ENCODE peak calls at places on chromosomes 1 and 21, in ten cellular contexts. O is progenitor cell of endocrine pancreas, Y is T-helper 1 cell, F is mucosa of gallbladder, C is AG08396, H is head of caudate nucleus, M is HCT116, D is A673, K is HTR-8/SVneo, S is SK-N-DZ. Q is an unnamed sample.

GRCh38 chr1:61043010-61043820 is 39.1 kb upstream of the NFIA start:
- DNase-seq in O (peak), Y (peak), F (peak), C (peak), H (peak), M (peak), D (peak), K (peak), S (no peak), Q (peak)

GRCh38 chr1:149849246-149849946 is 50.0 kb upstream of the BOLA1 start:
- DNase-seq in O (no peak), Y (no peak), F (no peak), C (no peak), H (no peak), M (no peak), D (peak), K (no peak), S (peak), Q (no peak)

GRCh38 chr1:118223426-118223825 is 38.4 kb upstream of the SPAG17 start:
- DNase-seq in O (peak), Y (no peak), F (no peak), C (peak), H (no peak), M (no peak), D (peak), K (no peak), S (no peak), Q (no peak)

GRCh38 chr1:29390075-29390474 is 153.8 kb downstream of the PTPRU start:
- DNase-seq in O (no peak), Y (no peak), F (no peak), C (no peak), H (no peak), M (no peak), D (no peak), K (no peak), S (no peak), Q (no peak)

GRCh38 chr1:67791261-67791660 is 42.0 kb downstream of the GNG12 start:
- DNase-seq in O (no peak), Y (no peak), F (no peak), C (no peak), H (no peak), M (no peak), D (no peak), K (no peak), S (no peak), Q (no peak)

GRCh38 chr1:155069551-155070391 is 6.2 kb downstream of the EFNA4 start:
- DNase-seq in O (no peak), Y (no peak), F (no peak), C (no peak), H (no peak), M (no peak), D (no peak), K (no peak), S (peak), Q (no peak)

GRCh38 chr1:75964760-75965408 is 32.7 kb upstream of the ASB17 start:
- DNase-seq in O (no peak), Y (no peak), F (no peak), C (no peak), H (no peak), M (no peak), D (no peak), K (no peak), S (no peak), Q (peak)

GRCh38 chr1:214404154-214404553 is 123.2 kb downstream of the SMYD2 start:
- DNase-seq in O (no peak), Y (no peak), F (no peak), C (no peak), H (no peak), M (no peak), D (peak), K (peak), S (no peak), Q (no peak)

GRCh38 chr1:82162526-82163420 is 362.0 kb downstream of the ADGRL2 start:
- DNase-seq in O (no peak), Y (no peak), F (no peak), C (no peak), H (peak), M (no peak), D (no peak), K (no peak), S (peak), Q (peak)

GRCh38 chr1:39490596-39491145 is 765 bp upstream of the BMP8A start:
- DNase-seq in O (no peak), Y (peak), F (no peak), C (no peak), H (peak), M (no peak), D (no peak), K (no peak), S (no peak), Q (peak)

GRCh38 chr1:39214998-39215873 is 10.7 kb downstream of the MACF1 start:
- DNase-seq in O (no peak), Y (no peak), F (no peak), C (no peak), H (peak), M (no peak), D (no peak), K (no peak), S (no peak), Q (no peak)

GRCh38 chr1:172637522-172637921 is 21.4 kb upstream of the FASLG start:
- DNase-seq in O (no peak), Y (no peak), F (no peak), C (peak), H (peak), M (no peak), D (peak), K (peak), S (no peak), Q (no peak)

GRCh38 chr1:116152950-116153691 is 41.9 kb downstream of the MAB21L3 start:
- DNase-seq in O (no peak), Y (no peak), F (no peak), C (no peak), H (no peak), M (no peak), D (no peak), K (no peak), S (no peak), Q (no peak)

GRCh38 chr1:107933736-107934135 is 31.2 kb downstream of the VAV3 start:
- DNase-seq in O (no peak), Y (no peak), F (no peak), C (no peak), H (no peak), M (no peak), D (no peak), K (no peak), S (no peak), Q (no peak)

GRCh38 chr1:155392898-155393411 is 72.3 kb downstream of the RUSC1 start:
- DNase-seq in O (no peak), Y (no peak), F (peak), C (no peak), H (no peak), M (no peak), D (no peak), K (no peak), S (no peak), Q (no peak)

GRCh38 chr1:204723131-204723787 is 37.7 kb upstream of the LRRN2 start:
- DNase-seq in O (no peak), Y (no peak), F (no peak), C (no peak), H (peak), M (no peak), D (no peak), K (no peak), S (no peak), Q (no peak)

GRCh38 chr1:52670599-52670998 is 27.5 kb downstream of the COA7 start:
- DNase-seq in O (no peak), Y (no peak), F (no peak), C (no peak), H (no peak), M (no peak), D (no peak), K (no peak), S (no peak), Q (no peak)

GRCh38 chr21:35801388-35801787 is 258.9 kb downstream of the SETD4 start:
- DNase-seq in O (no peak), Y (no peak), F (no peak), C (no peak), H (no peak), M (no peak), D (no peak), K (no peak), S (no peak), Q (no peak)

GRCh38 chr21:43739648-43740435 is 20.9 kb downstream of the PDXK start:
- DNase-seq in O (no peak), Y (no peak), F (no peak), C (no peak), H (no peak), M (no peak), D (no peak), K (no peak), S (no peak), Q (peak)

GRCh38 chr1:90417139-90417538 is 300.0 kb downstream of the BARHL2 start:
- DNase-seq in O (no peak), Y (no peak), F (no peak), C (no peak), H (no peak), M (no peak), D (no peak), K (no peak), S (no peak), Q (no peak)

GRCh38 chr1:162977944-162978568 is 91.1 kb upstream of the RGS4 start:
- DNase-seq in O (no peak), Y (no peak), F (no peak), C (no peak), H (no peak), M (no peak), D (peak), K (no peak), S (peak), Q (no peak)

GRCh38 chr1:59574085-59574484 is 240.7 kb upstream of the HOOK1 start:
- DNase-seq in O (no peak), Y (no peak), F (no peak), C (peak), H (no peak), M (no peak), D (no peak), K (no peak), S (no peak), Q (no peak)

GRCh38 chr1:191818198-191818597 is 340.1 kb upstream of the RGS18 start:
- DNase-seq in O (no peak), Y (no peak), F (no peak), C (no peak), H (no peak), M (no peak), D (no peak), K (no peak), S (no peak), Q (no peak)

GRCh38 chr1:6961905-6962304 is 176.7 kb downstream of the CAMTA1 start:
- DNase-seq in O (no peak), Y (no peak), F (no peak), C (no peak), H (no peak), M (no peak), D (no peak), K (no peak), S (no peak), Q (no peak)

GRCh38 chr1:36605942-36606690 is 123.4 kb upstream of the CSF3R start:
- DNase-seq in O (no peak), Y (no peak), F (no peak), C (no peak), H (no peak), M (no peak), D (no peak), K (no peak), S (no peak), Q (no peak)

GRCh38 chr1:90208949-90209348 is 214.0 kb downstream of the ZNF326 start:
- DNase-seq in O (no peak), Y (no peak), F (no peak), C (no peak), H (no peak), M (no peak), D (no peak), K (no peak), S (no peak), Q (no peak)

GRCh38 chr1:221945669-221946068 is 203.8 kb upstream of the DUSP10 start:
- DNase-seq in O (no peak), Y (no peak), F (no peak), C (no peak), H (no peak), M (no peak), D (peak), K (no peak), S (no peak), Q (no peak)

GRCh38 chr1:209545423-209545822 is 38.1 kb upstream of the CAMK1G start:
- DNase-seq in O (no peak), Y (no peak), F (no peak), C (no peak), H (no peak), M (no peak), D (no peak), K (no peak), S (no peak), Q (no peak)

GRCh38 chr1:209673631-209674417 is 1.4 kb upstream of the G0S2 start:
- DNase-seq in O (no peak), Y (no peak), F (no peak), C (no peak), H (no peak), M (no peak), D (no peak), K (no peak), S (no peak), Q (no peak)

GRCh38 chr21:20874202-20874601 is 124.0 kb upstream of the NCAM2 start:
- DNase-seq in O (no peak), Y (no peak), F (no peak), C (no peak), H (no peak), M (no peak), D (no peak), K (no peak), S (peak), Q (no peak)

GRCh38 chr1:164380893-164381292 is 178.1 kb upstream of the PBX1 start:
- DNase-seq in O (no peak), Y (no peak), F (no peak), C (peak), H (no peak), M (peak), D (peak), K (no peak), S (no peak), Q (no peak)

GRCh38 chr1:167744901-167745300 is 23.1 kb downstream of the MPZL1 start:
- DNase-seq in O (no peak), Y (no peak), F (no peak), C (no peak), H (no peak), M (no peak), D (no peak), K (no peak), S (no peak), Q (no peak)

GRCh38 chr1:160007577-160008200 is 24.1 kb downstream of the PIGM start:
- DNase-seq in O (no peak), Y (no peak), F (no peak), C (no peak), H (no peak), M (peak), D (peak), K (no peak), S (peak), Q (peak)

GRCh38 chr1:231817813-231818212 is 191.2 kb downstream of the DISC1 start:
- DNase-seq in O (no peak), Y (no peak), F (no peak), C (no peak), H (no peak), M (no peak), D (no peak), K (no peak), S (no peak), Q (no peak)

GRCh38 chr1:175757381-175758015 is 14.1 kb upstream of the TNR start:
- DNase-seq in O (peak), Y (no peak), F (no peak), C (peak), H (no peak), M (peak), D (peak), K (no peak), S (peak), Q (peak)

GRCh38 chr1:234607091-234608025 is 2.6 kb downstream of the IRF2BP2 start:
- DNase-seq in O (no peak), Y (no peak), F (no peak), C (no peak), H (peak), M (no peak), D (peak), K (no peak), S (peak), Q (peak)

GRCh38 chr1:44714944-44715571 is 15.9 kb downstream of the RNU5D-1 start:
- DNase-seq in O (peak), Y (peak), F (peak), C (peak), H (peak), M (no peak), D (peak), K (peak), S (peak), Q (peak)

GRCh38 chr1:43271186-43272118 is 1.7 kb downstream of the TMEM125 start:
- DNase-seq in O (no peak), Y (no peak), F (no peak), C (peak), H (no peak), M (no peak), D (no peak), K (no peak), S (no peak), Q (no peak)

GRCh38 chr1:9594471-9595155 is 5.9 kb downstream of the TMEM201 start:
- DNase-seq in O (no peak), Y (no peak), F (no peak), C (no peak), H (no peak), M (no peak), D (no peak), K (no peak), S (no peak), Q (no peak)